ENCODE peak calls at places on chromosomes 11 and 22, in ten cellular contexts. One of them, this sample, is unnamed.

GRCh38 chr11:87726511-87726910 is 448.7 kb downstream of the RAB38 start:
- DNase-seq in GM04504: no peak
- DNase-seq in anterior cingulate cortex: no peak
- DNase-seq in stimulated activated naive CD4-positive, alpha-beta T cell treated with Interleukin-2 at 50 U/mL for 16 hours: no peak
- DNase-seq in activated naive CD8-positive, alpha-beta T cell treated with anti-CD3 and anti-CD28 coated beads, Interleukin-2, amount 50 U/mL, for 24 hours: no peak
- DNase-seq in HFF-Myc: no peak
- DNase-seq in astrocyte of the spinal cord: no peak
- DNase-seq in epithelial cell of proximal tubule: peak
- DNase-seq in AG09309: no peak
- DNase-seq in KBM-7: no peak
- DNase-seq in this sample: no peak

GRCh38 chr11:10414659-10415058 is 40.4 kb upstream of the AMPD3 start:
- DNase-seq in GM04504: no peak
- DNase-seq in anterior cingulate cortex: no peak
- DNase-seq in stimulated activated naive CD4-positive, alpha-beta T cell treated with Interleukin-2 at 50 U/mL for 16 hours: no peak
- DNase-seq in activated naive CD8-positive, alpha-beta T cell treated with anti-CD3 and anti-CD28 coated beads, Interleukin-2, amount 50 U/mL, for 24 hours: no peak
- DNase-seq in HFF-Myc: no peak
- DNase-seq in astrocyte of the spinal cord: peak
- DNase-seq in epithelial cell of proximal tubule: no peak
- DNase-seq in AG09309: no peak
- DNase-seq in KBM-7: peak
- DNase-seq in this sample: no peak

GRCh38 chr11:19605500-19606371 is 106.9 kb upstream of the NAV2 start:
- DNase-seq in GM04504: peak
- DNase-seq in anterior cingulate cortex: no peak
- DNase-seq in stimulated activated naive CD4-positive, alpha-beta T cell treated with Interleukin-2 at 50 U/mL for 16 hours: no peak
- DNase-seq in activated naive CD8-positive, alpha-beta T cell treated with anti-CD3 and anti-CD28 coated beads, Interleukin-2, amount 50 U/mL, for 24 hours: no peak
- DNase-seq in HFF-Myc: no peak
- DNase-seq in astrocyte of the spinal cord: peak
- DNase-seq in epithelial cell of proximal tubule: no peak
- DNase-seq in AG09309: peak
- DNase-seq in KBM-7: no peak
- DNase-seq in this sample: peak

GRCh38 chr22:43399338-43399979 is 12.4 kb upstream of the MPPED1 start:
- DNase-seq in GM04504: no peak
- DNase-seq in anterior cingulate cortex: no peak
- DNase-seq in stimulated activated naive CD4-positive, alpha-beta T cell treated with Interleukin-2 at 50 U/mL for 16 hours: no peak
- DNase-seq in activated naive CD8-positive, alpha-beta T cell treated with anti-CD3 and anti-CD28 coated beads, Interleukin-2, amount 50 U/mL, for 24 hours: no peak
- DNase-seq in HFF-Myc: no peak
- DNase-seq in astrocyte of the spinal cord: no peak
- DNase-seq in epithelial cell of proximal tubule: no peak
- DNase-seq in AG09309: no peak
- DNase-seq in KBM-7: no peak
- DNase-seq in this sample: no peak

GRCh38 chr11:31809857-31810778 is 1.0 kb downstream of the PAX6 start:
- DNase-seq in GM04504: peak
- DNase-seq in anterior cingulate cortex: no peak
- DNase-seq in stimulated activated naive CD4-positive, alpha-beta T cell treated with Interleukin-2 at 50 U/mL for 16 hours: no peak
- DNase-seq in activated naive CD8-positive, alpha-beta T cell treated with anti-CD3 and anti-CD28 coated beads, Interleukin-2, amount 50 U/mL, for 24 hours: no peak
- DNase-seq in HFF-Myc: no peak
- DNase-seq in astrocyte of the spinal cord: peak
- DNase-seq in epithelial cell of proximal tubule: no peak
- DNase-seq in AG09309: no peak
- DNase-seq in KBM-7: peak
- DNase-seq in this sample: peak

GRCh38 chr11:109512249-109512648 is 90.3 kb downstream of the C11orf87 start:
- DNase-seq in GM04504: no peak
- DNase-seq in anterior cingulate cortex: no peak
- DNase-seq in stimulated activated naive CD4-positive, alpha-beta T cell treated with Interleukin-2 at 50 U/mL for 16 hours: no peak
- DNase-seq in activated naive CD8-positive, alpha-beta T cell treated with anti-CD3 and anti-CD28 coated beads, Interleukin-2, amount 50 U/mL, for 24 hours: no peak
- DNase-seq in HFF-Myc: no peak
- DNase-seq in astrocyte of the spinal cord: no peak
- DNase-seq in epithelial cell of proximal tubule: no peak
- DNase-seq in AG09309: no peak
- DNase-seq in KBM-7: no peak
- DNase-seq in this sample: no peak

GRCh38 chr11:44711113-44711512 is 15.6 kb upstream of the TSPAN18 start:
- DNase-seq in GM04504: no peak
- DNase-seq in anterior cingulate cortex: no peak
- DNase-seq in stimulated activated naive CD4-positive, alpha-beta T cell treated with Interleukin-2 at 50 U/mL for 16 hours: no peak
- DNase-seq in activated naive CD8-positive, alpha-beta T cell treated with anti-CD3 and anti-CD28 coated beads, Interleukin-2, amount 50 U/mL, for 24 hours: no peak
- DNase-seq in HFF-Myc: no peak
- DNase-seq in astrocyte of the spinal cord: no peak
- DNase-seq in epithelial cell of proximal tubule: no peak
- DNase-seq in AG09309: no peak
- DNase-seq in KBM-7: no peak
- DNase-seq in this sample: no peak

GRCh38 chr11:118545533-118545932 is 14.5 kb downstream of the TMEM25 start:
- DNase-seq in GM04504: no peak
- DNase-seq in anterior cingulate cortex: no peak
- DNase-seq in stimulated activated naive CD4-positive, alpha-beta T cell treated with Interleukin-2 at 50 U/mL for 16 hours: no peak
- DNase-seq in activated naive CD8-positive, alpha-beta T cell treated with anti-CD3 and anti-CD28 coated beads, Interleukin-2, amount 50 U/mL, for 24 hours: no peak
- DNase-seq in HFF-Myc: no peak
- DNase-seq in astrocyte of the spinal cord: no peak
- DNase-seq in epithelial cell of proximal tubule: no peak
- DNase-seq in AG09309: no peak
- DNase-seq in KBM-7: no peak
- DNase-seq in this sample: no peak

GRCh38 chr11:54558919-54559318 is 44.9 kb downstream of the OR4C46 start:
- DNase-seq in GM04504: no peak
- DNase-seq in anterior cingulate cortex: no peak
- DNase-seq in stimulated activated naive CD4-positive, alpha-beta T cell treated with Interleukin-2 at 50 U/mL for 16 hours: no peak
- DNase-seq in activated naive CD8-positive, alpha-beta T cell treated with anti-CD3 and anti-CD28 coated beads, Interleukin-2, amount 50 U/mL, for 24 hours: no peak
- DNase-seq in HFF-Myc: no peak
- DNase-seq in astrocyte of the spinal cord: no peak
- DNase-seq in epithelial cell of proximal tubule: no peak
- DNase-seq in AG09309: no peak
- DNase-seq in KBM-7: peak
- DNase-seq in this sample: no peak

GRCh38 chr11:126194121-126194543 is 17.3 kb downstream of the RPUSD4 start:
- DNase-seq in GM04504: no peak
- DNase-seq in anterior cingulate cortex: no peak
- DNase-seq in stimulated activated naive CD4-positive, alpha-beta T cell treated with Interleukin-2 at 50 U/mL for 16 hours: no peak
- DNase-seq in activated naive CD8-positive, alpha-beta T cell treated with anti-CD3 and anti-CD28 coated beads, Interleukin-2, amount 50 U/mL, for 24 hours: peak
- DNase-seq in HFF-Myc: no peak
- DNase-seq in astrocyte of the spinal cord: peak
- DNase-seq in epithelial cell of proximal tubule: no peak
- DNase-seq in AG09309: no peak
- DNase-seq in KBM-7: peak
- DNase-seq in this sample: no peak

GRCh38 chr22:45302047-45302446 is 7.7 kb upstream of the FAM118A start:
- DNase-seq in GM04504: peak
- DNase-seq in anterior cingulate cortex: no peak
- DNase-seq in stimulated activated naive CD4-positive, alpha-beta T cell treated with Interleukin-2 at 50 U/mL for 16 hours: no peak
- DNase-seq in activated naive CD8-positive, alpha-beta T cell treated with anti-CD3 and anti-CD28 coated beads, Interleukin-2, amount 50 U/mL, for 24 hours: no peak
- DNase-seq in HFF-Myc: peak
- DNase-seq in astrocyte of the spinal cord: peak
- DNase-seq in epithelial cell of proximal tubule: no peak
- DNase-seq in AG09309: peak
- DNase-seq in KBM-7: no peak
- DNase-seq in this sample: peak

GRCh38 chr11:1747753-1748466 is 2.5 kb downstream of the IFITM10 start:
- DNase-seq in GM04504: no peak
- DNase-seq in anterior cingulate cortex: peak
- DNase-seq in stimulated activated naive CD4-positive, alpha-beta T cell treated with Interleukin-2 at 50 U/mL for 16 hours: no peak
- DNase-seq in activated naive CD8-positive, alpha-beta T cell treated with anti-CD3 and anti-CD28 coated beads, Interleukin-2, amount 50 U/mL, for 24 hours: no peak
- DNase-seq in HFF-Myc: no peak
- DNase-seq in astrocyte of the spinal cord: no peak
- DNase-seq in epithelial cell of proximal tubule: no peak
- DNase-seq in AG09309: no peak
- DNase-seq in KBM-7: no peak
- DNase-seq in this sample: no peak

GRCh38 chr22:23826510-23827350 is 12.1 kb downstream of the DERL3 start:
- DNase-seq in GM04504: peak
- DNase-seq in anterior cingulate cortex: no peak
- DNase-seq in stimulated activated naive CD4-positive, alpha-beta T cell treated with Interleukin-2 at 50 U/mL for 16 hours: no peak
- DNase-seq in activated naive CD8-positive, alpha-beta T cell treated with anti-CD3 and anti-CD28 coated beads, Interleukin-2, amount 50 U/mL, for 24 hours: no peak
- DNase-seq in HFF-Myc: no peak
- DNase-seq in astrocyte of the spinal cord: peak
- DNase-seq in epithelial cell of proximal tubule: no peak
- DNase-seq in AG09309: no peak
- DNase-seq in KBM-7: no peak
- DNase-seq in this sample: peak

GRCh38 chr22:20182378-20182777 is 31.5 kb upstream of the CCDC188 start:
- DNase-seq in GM04504: no peak
- DNase-seq in anterior cingulate cortex: no peak
- DNase-seq in stimulated activated naive CD4-positive, alpha-beta T cell treated with Interleukin-2 at 50 U/mL for 16 hours: no peak
- DNase-seq in activated naive CD8-positive, alpha-beta T cell treated with anti-CD3 and anti-CD28 coated beads, Interleukin-2, amount 50 U/mL, for 24 hours: no peak
- DNase-seq in HFF-Myc: no peak
- DNase-seq in astrocyte of the spinal cord: no peak
- DNase-seq in epithelial cell of proximal tubule: no peak
- DNase-seq in AG09309: no peak
- DNase-seq in KBM-7: no peak
- DNase-seq in this sample: no peak

GRCh38 chr11:76606102-76606793 is 64.3 kb downstream of the LRRC32 start:
- DNase-seq in GM04504: no peak
- DNase-seq in anterior cingulate cortex: no peak
- DNase-seq in stimulated activated naive CD4-positive, alpha-beta T cell treated with Interleukin-2 at 50 U/mL for 16 hours: no peak
- DNase-seq in activated naive CD8-positive, alpha-beta T cell treated with anti-CD3 and anti-CD28 coated beads, Interleukin-2, amount 50 U/mL, for 24 hours: no peak
- DNase-seq in HFF-Myc: no peak
- DNase-seq in astrocyte of the spinal cord: no peak
- DNase-seq in epithelial cell of proximal tubule: no peak
- DNase-seq in AG09309: no peak
- DNase-seq in KBM-7: no peak
- DNase-seq in this sample: no peak

GRCh38 chr11:31805037-31805628 is 6.0 kb downstream of the PAX6 start:
- DNase-seq in GM04504: no peak
- DNase-seq in anterior cingulate cortex: no peak
- DNase-seq in stimulated activated naive CD4-positive, alpha-beta T cell treated with Interleukin-2 at 50 U/mL for 16 hours: no peak
- DNase-seq in activated naive CD8-positive, alpha-beta T cell treated with anti-CD3 and anti-CD28 coated beads, Interleukin-2, amount 50 U/mL, for 24 hours: no peak
- DNase-seq in HFF-Myc: no peak
- DNase-seq in astrocyte of the spinal cord: no peak
- DNase-seq in epithelial cell of proximal tubule: no peak
- DNase-seq in AG09309: no peak
- DNase-seq in KBM-7: no peak
- DNase-seq in this sample: no peak

GRCh38 chr11:13047884-13048283 is 38.8 kb downstream of the RASSF10 start:
- DNase-seq in GM04504: no peak
- DNase-seq in anterior cingulate cortex: no peak
- DNase-seq in stimulated activated naive CD4-positive, alpha-beta T cell treated with Interleukin-2 at 50 U/mL for 16 hours: no peak
- DNase-seq in activated naive CD8-positive, alpha-beta T cell treated with anti-CD3 and anti-CD28 coated beads, Interleukin-2, amount 50 U/mL, for 24 hours: no peak
- DNase-seq in HFF-Myc: no peak
- DNase-seq in astrocyte of the spinal cord: no peak
- DNase-seq in epithelial cell of proximal tubule: no peak
- DNase-seq in AG09309: no peak
- DNase-seq in KBM-7: no peak
- DNase-seq in this sample: no peak

GRCh38 chr11:67213251-67213650 is 53.0 kb upstream of the GRK2 start:
- DNase-seq in GM04504: no peak
- DNase-seq in anterior cingulate cortex: no peak
- DNase-seq in stimulated activated naive CD4-positive, alpha-beta T cell treated with Interleukin-2 at 50 U/mL for 16 hours: no peak
- DNase-seq in activated naive CD8-positive, alpha-beta T cell treated with anti-CD3 and anti-CD28 coated beads, Interleukin-2, amount 50 U/mL, for 24 hours: no peak
- DNase-seq in HFF-Myc: no peak
- DNase-seq in astrocyte of the spinal cord: no peak
- DNase-seq in epithelial cell of proximal tubule: no peak
- DNase-seq in AG09309: no peak
- DNase-seq in KBM-7: peak
- DNase-seq in this sample: no peak

GRCh38 chr11:107999759-108000455 is 8.8 kb upstream of the CUL5 start:
- DNase-seq in GM04504: no peak
- DNase-seq in anterior cingulate cortex: no peak
- DNase-seq in stimulated activated naive CD4-positive, alpha-beta T cell treated with Interleukin-2 at 50 U/mL for 16 hours: no peak
- DNase-seq in activated naive CD8-positive, alpha-beta T cell treated with anti-CD3 and anti-CD28 coated beads, Interleukin-2, amount 50 U/mL, for 24 hours: peak
- DNase-seq in HFF-Myc: no peak
- DNase-seq in astrocyte of the spinal cord: peak
- DNase-seq in epithelial cell of proximal tubule: no peak
- DNase-seq in AG09309: no peak
- DNase-seq in KBM-7: peak
- DNase-seq in this sample: no peak

GRCh38 chr11:66071326-66071870 is 1.3 kb downstream of the PACS1 start:
- DNase-seq in GM04504: no peak
- DNase-seq in anterior cingulate cortex: no peak
- DNase-seq in stimulated activated naive CD4-positive, alpha-beta T cell treated with Interleukin-2 at 50 U/mL for 16 hours: no peak
- DNase-seq in activated naive CD8-positive, alpha-beta T cell treated with anti-CD3 and anti-CD28 coated beads, Interleukin-2, amount 50 U/mL, for 24 hours: no peak
- DNase-seq in HFF-Myc: no peak
- DNase-seq in astrocyte of the spinal cord: no peak
- DNase-seq in epithelial cell of proximal tubule: no peak
- DNase-seq in AG09309: no peak
- DNase-seq in KBM-7: no peak
- DNase-seq in this sample: no peak

GRCh38 chr11:47918882-47919495 is 61.4 kb upstream of the PTPRJ start:
- DNase-seq in GM04504: no peak
- DNase-seq in anterior cingulate cortex: no peak
- DNase-seq in stimulated activated naive CD4-positive, alpha-beta T cell treated with Interleukin-2 at 50 U/mL for 16 hours: no peak
- DNase-seq in activated naive CD8-positive, alpha-beta T cell treated with anti-CD3 and anti-CD28 coated beads, Interleukin-2, amount 50 U/mL, for 24 hours: no peak
- DNase-seq in HFF-Myc: no peak
- DNase-seq in astrocyte of the spinal cord: no peak
- DNase-seq in epithelial cell of proximal tubule: no peak
- DNase-seq in AG09309: no peak
- DNase-seq in KBM-7: no peak
- DNase-seq in this sample: no peak

GRCh38 chr11:61869636-61870428 is 21.5 kb downstream of the FADS3 start:
- DNase-seq in GM04504: no peak
- DNase-seq in anterior cingulate cortex: no peak
- DNase-seq in stimulated activated naive CD4-positive, alpha-beta T cell treated with Interleukin-2 at 50 U/mL for 16 hours: no peak
- DNase-seq in activated naive CD8-positive, alpha-beta T cell treated with anti-CD3 and anti-CD28 coated beads, Interleukin-2, amount 50 U/mL, for 24 hours: no peak
- DNase-seq in HFF-Myc: no peak
- DNase-seq in astrocyte of the spinal cord: no peak
- DNase-seq in epithelial cell of proximal tubule: no peak
- DNase-seq in AG09309: no peak
- DNase-seq in KBM-7: no peak
- DNase-seq in this sample: no peak

GRCh38 chr11:20873054-20873453 is 203.7 kb downstream of the NELL1 start:
- DNase-seq in GM04504: no peak
- DNase-seq in anterior cingulate cortex: no peak
- DNase-seq in stimulated activated naive CD4-positive, alpha-beta T cell treated with Interleukin-2 at 50 U/mL for 16 hours: no peak
- DNase-seq in activated naive CD8-positive, alpha-beta T cell treated with anti-CD3 and anti-CD28 coated beads, Interleukin-2, amount 50 U/mL, for 24 hours: peak
- DNase-seq in HFF-Myc: no peak
- DNase-seq in astrocyte of the spinal cord: no peak
- DNase-seq in epithelial cell of proximal tubule: peak
- DNase-seq in AG09309: no peak
- DNase-seq in KBM-7: peak
- DNase-seq in this sample: no peak

GRCh38 chr11:22878039-22878438 is 17.8 kb upstream of the CCDC179 start:
- DNase-seq in GM04504: no peak
- DNase-seq in anterior cingulate cortex: no peak
- DNase-seq in stimulated activated naive CD4-positive, alpha-beta T cell treated with Interleukin-2 at 50 U/mL for 16 hours: no peak
- DNase-seq in activated naive CD8-positive, alpha-beta T cell treated with anti-CD3 and anti-CD28 coated beads, Interleukin-2, amount 50 U/mL, for 24 hours: no peak
- DNase-seq in HFF-Myc: no peak
- DNase-seq in astrocyte of the spinal cord: no peak
- DNase-seq in epithelial cell of proximal tubule: no peak
- DNase-seq in AG09309: no peak
- DNase-seq in KBM-7: no peak
- DNase-seq in this sample: no peak

GRCh38 chr11:114083256-114084252 is 24.0 kb downstream of the ZBTB16 start:
- DNase-seq in GM04504: no peak
- DNase-seq in anterior cingulate cortex: no peak
- DNase-seq in stimulated activated naive CD4-positive, alpha-beta T cell treated with Interleukin-2 at 50 U/mL for 16 hours: no peak
- DNase-seq in activated naive CD8-positive, alpha-beta T cell treated with anti-CD3 and anti-CD28 coated beads, Interleukin-2, amount 50 U/mL, for 24 hours: no peak
- DNase-seq in HFF-Myc: no peak
- DNase-seq in astrocyte of the spinal cord: no peak
- DNase-seq in epithelial cell of proximal tubule: no peak
- DNase-seq in AG09309: no peak
- DNase-seq in KBM-7: peak
- DNase-seq in this sample: no peak

GRCh38 chr11:75565221-75565814 is 3.3 kb downstream of the SERPINH1 start:
- DNase-seq in GM04504: peak
- DNase-seq in anterior cingulate cortex: no peak
- DNase-seq in stimulated activated naive CD4-positive, alpha-beta T cell treated with Interleukin-2 at 50 U/mL for 16 hours: no peak
- DNase-seq in activated naive CD8-positive, alpha-beta T cell treated with anti-CD3 and anti-CD28 coated beads, Interleukin-2, amount 50 U/mL, for 24 hours: no peak
- DNase-seq in HFF-Myc: peak
- DNase-seq in astrocyte of the spinal cord: peak
- DNase-seq in epithelial cell of proximal tubule: no peak
- DNase-seq in AG09309: no peak
- DNase-seq in KBM-7: no peak
- DNase-seq in this sample: peak

GRCh38 chr22:44730034-44730433 is 22.3 kb upstream of the ARHGAP8 start:
- DNase-seq in GM04504: no peak
- DNase-seq in anterior cingulate cortex: no peak
- DNase-seq in stimulated activated naive CD4-positive, alpha-beta T cell treated with Interleukin-2 at 50 U/mL for 16 hours: no peak
- DNase-seq in activated naive CD8-positive, alpha-beta T cell treated with anti-CD3 and anti-CD28 coated beads, Interleukin-2, amount 50 U/mL, for 24 hours: no peak
- DNase-seq in HFF-Myc: no peak
- DNase-seq in astrocyte of the spinal cord: no peak
- DNase-seq in epithelial cell of proximal tubule: no peak
- DNase-seq in AG09309: no peak
- DNase-seq in KBM-7: no peak
- DNase-seq in this sample: no peak

GRCh38 chr11:26651916-26652315 is 69.9 kb downstream of the SLC5A12 start:
- DNase-seq in GM04504: no peak
- DNase-seq in anterior cingulate cortex: no peak
- DNase-seq in stimulated activated naive CD4-positive, alpha-beta T cell treated with Interleukin-2 at 50 U/mL for 16 hours: no peak
- DNase-seq in activated naive CD8-positive, alpha-beta T cell treated with anti-CD3 and anti-CD28 coated beads, Interleukin-2, amount 50 U/mL, for 24 hours: no peak
- DNase-seq in HFF-Myc: no peak
- DNase-seq in astrocyte of the spinal cord: no peak
- DNase-seq in epithelial cell of proximal tubule: no peak
- DNase-seq in AG09309: no peak
- DNase-seq in KBM-7: no peak
- DNase-seq in this sample: no peak